ENCODE peak calls at places on chromosome 12, in eight cellular contexts. H is right atrium auricular region; U is islet precursor cell; A is hippocampal formation; I is Karpas-422; Q is ovary; J is stimulated activated effector memory CD8-positive, alpha-beta T cell treated with anti-CD3 and anti-CD28 coated beads, Interleukin-12 subunit alpha, Interleukin-12 subunit beta, amount 100 ng/mL, for 72 hours; T is effector CD8-positive, alpha-beta T cell. F is an unnamed sample.

GRCh38 chr12:1606021-1606622 is 11.7 kb upstream of the FBXL14 start:
- DNase-seq in H (peak; percentile 95), I (peak; percentile 94), Q (peak; percentile 89), U (no peak), A (peak; percentile 56), T (no peak), J (peak; percentile 66), F (peak; percentile 51)

GRCh38 chr12:9756174-9756573 is 4.5 kb downstream of the CD69 start:
- DNase-seq in H (no peak), Q (no peak), U (no peak), A (no peak), J (no peak), I (no peak), T (no peak), F (no peak)

GRCh38 chr12:92582888-92583287 is 119.9 kb upstream of the PLEKHG7 start:
- DNase-seq in J (no peak), A (no peak), H (no peak), U (no peak), T (no peak), I (no peak), Q (no peak), F (no peak)

GRCh38 chr12:77685112-77685511 is 145.6 kb upstream of the NAV3 start:
- DNase-seq in H (peak; percentile 71), T (no peak), J (no peak), I (peak; percentile 76), Q (peak; percentile 61), U (peak; percentile 79), A (peak; percentile 16), F (peak; percentile 14)

GRCh38 chr12:96719671-96720362 is 187.2 kb upstream of the NEDD1 start:
- DNase-seq in U (no peak), Q (no peak), I (peak; percentile 44), H (no peak), T (no peak), J (no peak), A (no peak), F (no peak)

GRCh38 chr12:40439771-40440492 is 215.1 kb downstream of the LRRK2 start:
- DNase-seq in J (no peak), I (no peak), U (no peak), Q (no peak), T (no peak), H (no peak), A (no peak), F (no peak)

GRCh38 chr12:79183946-79184345 is 319.4 kb downstream of the SYT1 start:
- DNase-seq in U (no peak), J (no peak), I (no peak), T (no peak), A (no peak), Q (no peak), H (no peak), F (no peak)

GRCh38 chr12:67630373-67631088 is 18.0 kb upstream of the DYRK2 start:
- DNase-seq in H (no peak), I (peak; percentile 61), J (peak; percentile 81), U (peak; percentile 79), T (peak; percentile 80), Q (peak; percentile 20), A (no peak), F (no peak)

GRCh38 chr12:109759076-109759420 is 45.4 kb downstream of the FAM222A start:
- DNase-seq in I (no peak), T (no peak), J (no peak), A (no peak), Q (peak; percentile 22), U (peak; percentile 52), H (no peak), F (no peak)

GRCh38 chr12:124577374-124577773 is 10.0 kb upstream of the NCOR2 start:
- DNase-seq in Q (no peak), A (no peak), H (no peak), J (no peak), I (no peak), U (no peak), T (no peak), F (no peak)

GRCh38 chr12:5965950-5966383 is 20.9 kb upstream of the ANO2 start:
- DNase-seq in J (peak; percentile 64), A (peak; percentile 7), U (peak; percentile 85), Q (no peak), T (peak; percentile 11), H (no peak), I (peak; percentile 79), F (no peak)

GRCh38 chr12:754238-754816 is 1.9 kb downstream of the WNK1 start:
- DNase-seq in Q (no peak), A (peak; percentile 12), H (no peak), T (no peak), J (peak; percentile 64), I (peak; percentile 61), U (peak; percentile 63), F (no peak)

GRCh38 chr12:107873223-107873622 is 98.7 kb downstream of the ASCL4 start:
- DNase-seq in A (no peak), T (no peak), Q (no peak), U (no peak), H (no peak), I (no peak), J (no peak), F (no peak)

GRCh38 chr12:92927055-92927435 is 2.0 kb downstream of the EEA1 start:
- DNase-seq in J (peak; percentile 61), U (peak; percentile 62), H (no peak), I (no peak), T (no peak), Q (no peak), A (no peak), F (peak; percentile 7)

GRCh38 chr12:109169262-109169661 is 52.9 kb downstream of the ACACB start:
- DNase-seq in J (no peak), Q (no peak), T (no peak), U (no peak), I (no peak), H (no peak), A (no peak), F (no peak)

GRCh38 chr12:1795221-1795784 is 25.1 kb upstream of the LRTM2 start:
- DNase-seq in T (no peak), A (no peak), U (peak; percentile 62), H (no peak), I (no peak), J (peak; percentile 48), Q (peak; percentile 36), F (no peak)

GRCh38 chr12:82682851-82683261 is 3.9 kb upstream of the TMTC2 start:
- DNase-seq in A (no peak), I (peak; percentile 66), Q (no peak), H (no peak), J (no peak), U (no peak), T (no peak), F (no peak)

GRCh38 chr12:13004368-13004767 is 4.3 kb upstream of the HEBP1 start:
- DNase-seq in H (no peak), Q (no peak), U (no peak), J (no peak), T (no peak), A (no peak), I (no peak), F (no peak)

GRCh38 chr12:102676812-102677211 is 196.4 kb upstream of the IGF1 start:
- DNase-seq in Q (no peak), I (no peak), J (no peak), U (no peak), T (no peak), H (no peak), A (no peak), F (no peak)

GRCh38 chr12:117058442-117059072 is 40.7 kb downstream of the TESC start:
- DNase-seq in A (no peak), J (no peak), H (no peak), Q (no peak), I (peak; percentile 59), U (no peak), T (no peak), F (no peak)

GRCh38 chr12:88946377-88946997 is 366.2 kb upstream of the KITLG start:
- DNase-seq in A (no peak), T (no peak), Q (no peak), J (no peak), I (no peak), U (peak; percentile 71), H (no peak), F (no peak)

GRCh38 chr12:89817501-89818226 is 109.0 kb upstream of the ATP2B1 start:
- DNase-seq in J (no peak), T (no peak), Q (no peak), A (no peak), U (no peak), I (no peak), H (no peak), F (no peak)

GRCh38 chr12:121989266-121989950 is 32.3 kb upstream of the BCL7A start:
- DNase-seq in U (no peak), H (no peak), Q (no peak), A (no peak), J (no peak), T (no peak), I (no peak), F (no peak)

GRCh38 chr12:83016226-83016835 is 329.6 kb downstream of the TMTC2 start:
- DNase-seq in I (no peak), Q (peak; percentile 28), A (no peak), J (no peak), U (peak; percentile 68), H (no peak), T (no peak), F (peak; percentile 31)